ENCODE peak calls at places on chromosome 13, in four cellular contexts. R is IMR-90, M is mesendoderm, F is neuronal stem cell. A is an unnamed sample.
A peak's percentile ranks its signal among the peaks of the same experiment; 100 is the strongest.

GRCh38 chr13:36395280-36395679 is 37.0 kb upstream of the CCNA1 start:
- DNase-seq in F (no peak), M (peak; percentile 37), R (peak; percentile 66), A (peak; percentile 62)

GRCh38 chr13:43293986-43294880 is 270.8 kb downstream of the DNAJC15 start:
- DNase-seq in F (no peak), R (peak; percentile 43), M (no peak), A (no peak)

GRCh38 chr13:41917641-41918040 is 43.3 kb downstream of the VWA8 start:
- DNase-seq in R (peak; percentile 88), F (no peak), M (no peak), A (no peak)

GRCh38 chr13:73922728-73923393 is 211.3 kb downstream of the KLF12 start:
- DNase-seq in F (no peak), M (no peak), R (peak; percentile 58), A (peak; percentile 72)

GRCh38 chr13:23673867-23674605 is 103.8 kb downstream of the TNFRSF19 start:
- DNase-seq in M (no peak), R (peak; percentile 66), F (no peak), A (no peak)

GRCh38 chr13:63481334-63481733 is 2065.7 kb upstream of the PCDH20 start:
- DNase-seq in M (peak; percentile 4), R (peak; percentile 36), F (no peak), A (no peak)

GRCh38 chr13:44237276-44237767 is 136.3 kb upstream of the SERP2 start:
- DNase-seq in M (no peak), R (peak; percentile 98), F (no peak), A (peak; percentile 42)

GRCh38 chr13:67228031-67228430 is 2.1 kb downstream of the PCDH9 start:
- DNase-seq in M (no peak), F (no peak), R (no peak), A (no peak)

GRCh38 chr13:31927219-31927653 is 104.3 kb upstream of the FRY start:
- DNase-seq in F (no peak), M (peak; percentile 34), R (no peak), A (peak; percentile 18)

GRCh38 chr13:51632643-51633357 is 48.5 kb downstream of the WDFY2 start:
- DNase-seq in M (peak; percentile 49), R (no peak), F (peak; percentile 54), A (no peak)

GRCh38 chr13:114319441-114319871 is 5.2 kb downstream of the CHAMP1 start:
- DNase-seq in F (no peak), M (no peak), R (peak; percentile 93), A (peak; percentile 71)

GRCh38 chr13:51557875-51558604 is 26.2 kb upstream of the WDFY2 start:
- DNase-seq in R (peak; percentile 88), F (no peak), M (no peak), A (peak; percentile 66)

GRCh38 chr13:59423708-59424355 is 739.9 kb downstream of the DIAPH3 start:
- DNase-seq in F (no peak), M (no peak), R (no peak), A (no peak)

GRCh38 chr13:42740753-42741152 is 40.6 kb upstream of the FAM216B start:
- DNase-seq in F (no peak), M (no peak), R (no peak), A (no peak)

GRCh38 chr13:32734511-32734910 is 148.3 kb downstream of the PDS5B start:
- DNase-seq in F (no peak), R (peak; percentile 88), M (no peak), A (no peak)

GRCh38 chr13:112153364-112153763 is 86.4 kb downstream of the SOX1 start:
- DNase-seq in F (no peak), R (no peak), M (no peak), A (no peak)

GRCh38 chr13:113641426-113641825 is 16.6 kb downstream of the ATP4B start:
- DNase-seq in F (no peak), M (no peak), R (no peak), A (no peak)

GRCh38 chr13:97295279-97296182 is 73.4 kb downstream of the MBNL2 start:
- DNase-seq in M (no peak), F (no peak), R (peak; percentile 92), A (peak; percentile 91)

GRCh38 chr13:94917814-94918213 is 205.5 kb upstream of the SOX21 start:
- DNase-seq in M (peak; percentile 77), R (no peak), F (no peak), A (no peak)

GRCh38 chr13:19178901-19179593 is 2.6 kb downstream of the TUBA3C start:
- DNase-seq in F (no peak), M (no peak), R (no peak), A (no peak)

GRCh38 chr13:107866007-107866665 is 349.2 kb downstream of the LIG4 start:
- DNase-seq in R (peak; percentile 34), F (peak; percentile 43), M (peak; percentile 80), A (no peak)

GRCh38 chr13:60043262-60043661 is 120.5 kb downstream of the DIAPH3 start:
- DNase-seq in F (no peak), R (peak; percentile 4), M (no peak), A (no peak)

GRCh38 chr13:21476893-21477472 is 17.9 kb upstream of the ZDHHC20 start:
- DNase-seq in F (peak; percentile 87), M (peak; percentile 93), R (peak; percentile 74), A (peak; percentile 96)

GRCh38 chr13:21470785-21471184 is 11.7 kb upstream of the ZDHHC20 start:
- DNase-seq in F (no peak), M (no peak), R (no peak), A (no peak)

GRCh38 chr13:21478881-21479808 is 20.0 kb upstream of the ZDHHC20 start:
- DNase-seq in R (peak; percentile 81), F (peak; percentile 65), M (peak; percentile 80), A (peak; percentile 94)

GRCh38 chr13:21475115-21475514 is 16.0 kb upstream of the ZDHHC20 start:
- DNase-seq in F (no peak), M (no peak), R (no peak), A (peak; percentile 87)
- H3K23ac ChIP-seq in F (no peak overlapping the region), M (no peak overlapping the region), R (no peak overlapping the region), A (no peak overlapping the region)

GRCh38 chr13:66036024-66036614 is 1194.0 kb downstream of the PCDH9 start:
- DNase-seq in F (peak; percentile 44), R (peak; percentile 4), M (peak; percentile 2), A (no peak)

GRCh38 chr13:66037096-66037495 is 1193.0 kb downstream of the PCDH9 start:
- DNase-seq in R (no peak), M (no peak), F (no peak), A (no peak)

DNA sequence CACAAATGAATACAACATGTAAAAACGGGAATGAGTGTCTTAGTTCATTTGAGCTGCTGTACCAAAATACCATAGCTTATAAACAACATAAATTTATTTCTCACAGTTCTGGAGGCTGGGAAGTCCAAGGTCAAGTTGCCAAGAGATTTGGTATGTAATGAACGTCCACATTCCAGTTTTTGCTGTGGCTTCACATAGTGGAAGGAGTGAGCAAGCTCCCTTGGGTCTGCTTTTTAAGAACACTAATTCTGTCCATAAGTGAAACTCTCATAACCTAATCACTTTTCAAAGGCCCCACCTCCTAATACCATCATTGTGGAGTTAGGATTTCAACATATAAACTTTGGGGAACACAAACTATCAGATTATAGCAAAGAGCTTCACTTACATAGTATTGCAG is 1189.6 kb downstream of the PCDH9 start:
- DNase-seq in R (no peak), M (no peak), F (no peak), A (no peak)
- H3K4me2 ChIP-seq in R (no peak overlapping the region), M (no peak overlapping the region), F (no peak overlapping the region), A (no peak overlapping the region)

GRCh38 chr13:39379667-39380655 is 223.0 kb downstream of the LHFPL6 start:
- DNase-seq in F (no peak), M (no peak), R (peak; percentile 21), A (no peak)

GRCh38 chr13:39379118-39379517 is 223.9 kb downstream of the LHFPL6 start:
- DNase-seq in M (peak; percentile 48), F (no peak), R (no peak), A (no peak)

GRCh38 chr13:39378293-39378692 is 224.7 kb downstream of the LHFPL6 start:
- DNase-seq in F (no peak), M (peak; percentile 48), R (no peak), A (no peak)

GRCh38 chr13:39385154-39385553 is 217.8 kb downstream of the LHFPL6 start:
- DNase-seq in F (no peak), M (no peak), R (no peak), A (no peak)

DNA sequence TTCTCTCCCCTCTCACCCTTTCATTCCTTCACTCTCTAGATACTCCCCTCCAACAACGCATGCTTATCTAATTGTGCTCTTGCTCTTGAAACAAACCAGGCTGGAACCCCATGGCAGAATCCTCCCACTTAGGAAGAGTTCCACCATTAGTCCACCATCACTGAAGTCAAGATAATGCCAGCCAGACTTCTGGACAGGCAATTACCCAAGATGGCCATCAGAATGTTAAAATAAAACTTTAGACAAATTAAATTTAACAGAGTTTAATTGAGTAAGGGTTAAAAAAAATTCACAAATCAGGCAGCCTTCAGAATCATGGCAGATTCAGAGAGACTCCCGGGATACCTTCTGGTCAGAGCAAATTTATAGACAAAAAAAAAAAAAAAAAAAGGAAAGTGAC is 221.5 kb downstream of the LHFPL6 start:
- DNase-seq in M (no peak), R (no peak), F (no peak), A (no peak)
- H3K23ac ChIP-seq in M (no peak overlapping the region), R (no peak overlapping the region), F (no peak overlapping the region), A (no peak overlapping the region)

DNA sequence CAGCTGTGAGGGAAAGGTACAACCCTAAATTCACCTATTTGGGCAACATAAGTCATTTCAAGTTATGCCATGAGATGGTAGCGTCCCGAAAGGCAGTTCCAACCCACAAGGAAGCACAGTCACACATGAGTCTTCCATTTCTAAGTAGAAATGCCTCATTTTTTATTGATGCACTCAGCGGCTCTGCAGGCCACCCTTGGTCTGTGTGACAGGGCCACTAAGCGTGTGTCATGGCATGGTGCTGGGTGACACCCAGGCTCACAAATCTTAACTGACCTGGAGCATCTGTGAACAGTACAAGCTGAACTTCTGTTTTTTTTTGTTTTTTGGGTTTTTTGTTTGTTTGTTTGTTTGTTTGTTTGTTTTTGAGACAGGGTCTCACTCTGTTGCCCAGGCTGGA is 15.1 kb downstream of the RAB20 start:
- DNase-seq in M (no peak), R (no peak), F (no peak), A (peak; percentile 30)
- H3K4me2 ChIP-seq in M (no peak overlapping the region), R (no peak overlapping the region), F (no peak overlapping the region), A (no peak overlapping the region)

DNA sequence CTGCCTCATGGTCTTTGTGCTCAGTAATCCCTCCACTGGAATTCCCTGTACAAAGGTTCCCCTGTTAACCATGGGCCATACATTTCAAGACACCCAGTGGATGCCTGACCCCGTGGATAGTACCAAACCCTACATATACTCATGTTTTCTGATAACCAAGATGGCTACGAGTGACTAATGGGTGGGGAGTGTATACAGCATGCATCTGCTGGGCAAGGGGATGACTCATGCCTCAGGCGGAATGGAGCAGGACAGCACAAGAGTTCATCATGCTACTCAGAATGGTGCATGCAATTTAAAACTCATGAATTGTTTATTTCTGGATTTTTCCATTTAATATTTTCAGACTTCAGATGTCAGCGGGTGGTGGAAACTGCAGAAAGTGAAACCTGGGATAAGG is 13.3 kb upstream of the FGF9 start:
- DNase-seq in R (peak; percentile 94), M (no peak), F (no peak), A (peak; percentile 52)
- H3K23ac ChIP-seq in R (no peak overlapping the region), M (no peak overlapping the region), F (no peak overlapping the region), A (no peak overlapping the region)

A was measured in trophoblast cell.